ENCODE peak calls at places on chromosome 1, in five cellular contexts. One of them, this sample, is unnamed. For H3K4me1, the result is how much of the 10 kb centered on the place peaks cover.

GRCh38 chr1:194709439-194709838 is 1523.0 kb upstream of the B3GALT2 start:
- DNase-seq in ovary: no peak
- DNase-seq in transverse colon: no peak
- DNase-seq in tibial nerve: no peak
- DNase-seq in vagina: no peak
- DNase-seq in this sample: no peak

GRCh38 chr1:155107309-155108283 is 20.1 kb upstream of the EFNA1 start:
- DNase-seq in ovary: no peak
- DNase-seq in tibial nerve: no peak
- DNase-seq in vagina: no peak
- DNase-seq in transverse colon: no peak
- DNase-seq in this sample: no peak

GRCh38 chr1:228018961-228019721 is 12.3 kb downstream of the WNT3A start:
- DNase-seq in tibial nerve: no peak
- DNase-seq in transverse colon: no peak
- DNase-seq in vagina: no peak
- DNase-seq in ovary: no peak
- DNase-seq in this sample: no peak

GRCh38 chr1:233909195-233909594 is 4.7 kb downstream of the SLC35F3 start:
- DNase-seq in vagina: no peak
- DNase-seq in ovary: no peak
- DNase-seq in tibial nerve: no peak
- DNase-seq in transverse colon: no peak
- DNase-seq in this sample: no peak

GRCh38 chr1:64514197-64514765 is 44.4 kb downstream of the CACHD1 start:
- DNase-seq in tibial nerve: no peak
- DNase-seq in ovary: no peak
- DNase-seq in vagina: no peak
- DNase-seq in transverse colon: no peak
- DNase-seq in this sample: no peak

GRCh38 chr1:27574871-27575831 is 28.8 kb downstream of the AHDC1 start:
- DNase-seq in tibial nerve: no peak
- DNase-seq in transverse colon: peak
- DNase-seq in ovary: peak
- DNase-seq in vagina: no peak
- DNase-seq in this sample: peak

GRCh38 chr1:178739285-178740045 is 14.4 kb downstream of the RALGPS2 start:
- DNase-seq in tibial nerve: no peak
- DNase-seq in vagina: no peak
- DNase-seq in ovary: no peak
- DNase-seq in transverse colon: no peak
- DNase-seq in this sample: no peak

GRCh38 chr1:24411963-24412362 is 1.6 kb downstream of the STPG1 start:
- DNase-seq in ovary: no peak
- DNase-seq in transverse colon: no peak
- DNase-seq in vagina: no peak
- DNase-seq in tibial nerve: no peak
- DNase-seq in this sample: no peak

GRCh38 chr1:46991083-46991923 is 32.2 kb upstream of the CYP4X1 start:
- DNase-seq in vagina: no peak
- DNase-seq in ovary: no peak
- DNase-seq in tibial nerve: no peak
- DNase-seq in transverse colon: no peak
- DNase-seq in this sample: no peak

GRCh38 chr1:100502052-100502792 is 35.7 kb upstream of the GPR88 start:
- DNase-seq in vagina: no peak
- DNase-seq in transverse colon: no peak
- DNase-seq in ovary: no peak
- DNase-seq in tibial nerve: no peak
- DNase-seq in this sample: no peak

GRCh38 chr1:200131551-200132125 is 104.1 kb downstream of the NR5A2 start:
- DNase-seq in ovary: no peak
- DNase-seq in tibial nerve: no peak
- DNase-seq in vagina: no peak
- DNase-seq in transverse colon: no peak
- DNase-seq in this sample: no peak

GRCh38 chr1:112387807-112388206 is 8.2 kb upstream of the CTTNBP2NL start:
- DNase-seq in vagina: no peak
- DNase-seq in ovary: no peak
- DNase-seq in transverse colon: no peak
- DNase-seq in tibial nerve: no peak
- DNase-seq in this sample: no peak

GRCh38 chr1:116586741-116587143 is 15.9 kb upstream of the CD58 start:
- DNase-seq in vagina: no peak
- DNase-seq in ovary: no peak
- DNase-seq in tibial nerve: no peak
- DNase-seq in transverse colon: no peak
- DNase-seq in this sample: no peak

GRCh38 chr1:114330451-114330983 is 176.8 kb upstream of the SYT6 start:
- DNase-seq in ovary: no peak
- DNase-seq in vagina: peak
- DNase-seq in transverse colon: peak
- DNase-seq in tibial nerve: no peak
- DNase-seq in this sample: no peak

GRCh38 chr1:83546863-83547262 is 452.1 kb downstream of the TTLL7 start:
- DNase-seq in ovary: no peak
- DNase-seq in tibial nerve: no peak
- DNase-seq in transverse colon: no peak
- DNase-seq in vagina: no peak
- DNase-seq in this sample: no peak

GRCh38 chr1:24362982-24363614 is 43.9 kb downstream of the GRHL3 start:
- DNase-seq in transverse colon: no peak
- DNase-seq in tibial nerve: no peak
- DNase-seq in vagina: no peak
- DNase-seq in ovary: no peak
- DNase-seq in this sample: no peak

GRCh38 chr1:205593967-205594366 is 37.8 kb downstream of the ELK4 start:
- DNase-seq in ovary: no peak
- DNase-seq in vagina: no peak
- DNase-seq in transverse colon: no peak
- DNase-seq in tibial nerve: no peak
- DNase-seq in this sample: no peak

GRCh38 chr1:61254629-61255323 is 172.4 kb downstream of the NFIA start:
- DNase-seq in vagina: no peak
- DNase-seq in tibial nerve: no peak
- DNase-seq in transverse colon: no peak
- DNase-seq in ovary: no peak
- DNase-seq in this sample: peak

GRCh38 chr1:95041491-95042165 is 31.1 kb downstream of the ALG14 start:
- DNase-seq in vagina: no peak
- DNase-seq in ovary: peak
- DNase-seq in transverse colon: peak
- DNase-seq in tibial nerve: no peak
- DNase-seq in this sample: peak

GRCh38 chr1:202805886-202806511 is 2.2 kb downstream of the KDM5B start:
- DNase-seq in tibial nerve: no peak
- DNase-seq in transverse colon: no peak
- DNase-seq in vagina: no peak
- DNase-seq in ovary: no peak
- DNase-seq in this sample: no peak

GRCh38 chr1:53104289-53104913 is 38.0 kb downstream of the SLC1A7 start:
- DNase-seq in tibial nerve: no peak
- DNase-seq in transverse colon: no peak
- DNase-seq in ovary: peak
- DNase-seq in vagina: no peak
- DNase-seq in this sample: no peak

GRCh38 chr1:12249181-12249580 is 19.4 kb downstream of the VPS13D start:
- DNase-seq in ovary: no peak
- DNase-seq in vagina: no peak
- DNase-seq in tibial nerve: no peak
- DNase-seq in transverse colon: no peak
- DNase-seq in this sample: no peak

GRCh38 chr1:245483247-245483646 is 328.5 kb downstream of the KIF26B start:
- DNase-seq in transverse colon: no peak
- DNase-seq in vagina: no peak
- DNase-seq in ovary: no peak
- DNase-seq in tibial nerve: no peak
- DNase-seq in this sample: no peak

GRCh38 chr1:109687641-109688499 is at the start of gene GSTM1:
- DNase-seq in ovary: no peak
- DNase-seq in transverse colon: peak
- DNase-seq in vagina: no peak
- DNase-seq in tibial nerve: no peak
- DNase-seq in this sample: no peak

GRCh38 chr1:1353389-1354151 is 4.4 kb upstream of the DVL1 start:
- DNase-seq in transverse colon: no peak
- DNase-seq in tibial nerve: no peak
- DNase-seq in vagina: no peak
- DNase-seq in ovary: no peak
- DNase-seq in this sample: no peak

GRCh38 chr1:1352784-1353388 is 3.7 kb upstream of the DVL1 start:
- DNase-seq in tibial nerve: no peak
- DNase-seq in transverse colon: no peak
- DNase-seq in vagina: no peak
- DNase-seq in ovary: no peak
- DNase-seq in this sample: no peak

GRCh38 chr1:1355376-1355775 is 3.0 kb downstream of the MXRA8 start:
- DNase-seq in transverse colon: no peak
- DNase-seq in tibial nerve: no peak
- DNase-seq in vagina: no peak
- DNase-seq in ovary: peak
- DNase-seq in this sample: peak

GRCh38 chr1:1356166-1356795 is 2.1 kb downstream of the MXRA8 start:
- DNase-seq in vagina: no peak
- DNase-seq in tibial nerve: no peak
- DNase-seq in ovary: no peak
- DNase-seq in transverse colon: no peak
- DNase-seq in this sample: no peak

GRCh38 chr1:1354271-1355247 is 3.8 kb downstream of the MXRA8 start:
- DNase-seq in tibial nerve: no peak
- DNase-seq in ovary: no peak
- DNase-seq in vagina: no peak
- DNase-seq in transverse colon: no peak
- DNase-seq in this sample: no peak
- H3K4me1 ChIP-seq in tibial nerve: half or more
- H3K4me1 ChIP-seq in ovary: under half
- H3K4me1 ChIP-seq in vagina: half or more
- H3K4me1 ChIP-seq in transverse colon: under half
- H3K4me1 ChIP-seq in this sample: under half

DNA sequence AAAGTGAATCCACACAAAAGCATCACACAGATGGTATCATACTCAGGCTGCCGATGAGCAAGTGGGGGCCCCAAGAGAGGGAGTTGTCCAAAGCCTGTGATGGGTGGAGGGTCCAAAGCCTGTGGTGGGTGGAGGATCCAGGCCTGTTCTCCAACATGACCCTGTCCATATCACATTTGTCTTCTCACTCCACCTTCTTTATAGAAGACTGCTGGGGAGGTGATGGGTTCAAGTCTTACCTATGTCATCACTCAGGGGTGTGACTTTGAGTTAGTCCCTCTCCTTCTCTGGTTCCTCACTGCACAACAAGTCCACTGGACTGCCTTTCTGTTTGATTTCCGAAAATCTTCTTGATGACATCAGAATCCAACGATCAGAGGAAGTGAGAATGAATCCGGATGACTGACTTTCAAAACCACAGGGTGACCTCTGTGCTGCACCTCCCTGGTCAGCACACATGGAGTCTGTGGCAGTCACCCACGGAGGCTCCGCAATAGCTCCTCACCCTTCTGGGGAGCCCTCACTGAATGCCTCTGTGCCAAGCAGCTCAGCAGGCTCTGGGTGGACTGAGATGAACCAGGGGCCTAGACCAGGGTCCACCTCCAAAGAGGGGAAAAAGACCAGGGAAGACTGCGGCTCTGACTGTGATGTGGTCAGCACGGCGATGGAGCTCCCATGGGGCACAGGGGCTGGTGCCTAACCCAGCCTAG is 166.8 kb downstream of the HIVEP3 start:
- DNase-seq in ovary: no peak
- DNase-seq in vagina: no peak
- DNase-seq in transverse colon: peak
- DNase-seq in tibial nerve: no peak
- DNase-seq in this sample: no peak
- TF ChIP-seq POLR2A in ovary: no peak
- TF ChIP-seq POLR2A in vagina: no peak
- TF ChIP-seq POLR2A in transverse colon: no peak
- TF ChIP-seq POLR2A in tibial nerve: no peak
- TF ChIP-seq POLR2A in this sample: no peak

GRCh38 chr1:44420535-44420934 is 15.5 kb downstream of the RNF220 start:
- DNase-seq in tibial nerve: no peak
- DNase-seq in transverse colon: no peak
- DNase-seq in ovary: no peak
- DNase-seq in vagina: no peak
- DNase-seq in this sample: no peak
- H3K4me1 ChIP-seq in tibial nerve: under half
- H3K4me1 ChIP-seq in transverse colon: under half
- H3K4me1 ChIP-seq in ovary: under half
- H3K4me1 ChIP-seq in vagina: under half
- H3K4me1 ChIP-seq in this sample: under half

DNA sequence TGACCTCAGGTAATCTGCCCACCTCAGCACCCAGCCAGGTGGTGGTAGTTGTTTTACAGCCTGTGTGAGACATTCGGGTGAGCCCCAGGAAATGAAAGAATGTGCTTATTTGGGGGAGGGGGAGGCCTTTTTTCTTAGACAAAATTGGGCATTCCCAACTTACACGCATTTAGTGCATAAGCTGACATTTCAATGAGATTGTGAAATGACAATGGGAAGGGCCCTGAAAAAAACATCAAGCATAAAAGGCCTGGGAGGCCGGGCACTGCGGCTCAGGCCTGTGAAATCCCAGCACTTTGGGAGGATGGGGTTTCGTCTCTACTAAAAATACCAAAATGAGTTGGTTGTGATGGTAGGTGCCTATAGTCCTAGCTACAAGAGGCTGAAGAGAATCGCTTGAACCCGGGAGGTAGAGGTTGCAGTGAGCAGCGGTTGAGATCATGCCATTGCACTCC is 5.0 kb downstream of the GAS5 start:
- DNase-seq in transverse colon: no peak
- DNase-seq in vagina: no peak
- DNase-seq in tibial nerve: no peak
- DNase-seq in ovary: no peak
- DNase-seq in this sample: no peak
- TF ChIP-seq POLR2A in transverse colon: no peak
- TF ChIP-seq POLR2A in vagina: no peak
- TF ChIP-seq POLR2A in tibial nerve: no peak
- TF ChIP-seq POLR2A in ovary: no peak
- TF ChIP-seq POLR2A in this sample: no peak

GRCh38 chr1:156497743-156498446 is 2.7 kb downstream of the MEF2D start:
- DNase-seq in tibial nerve: no peak
- DNase-seq in transverse colon: peak
- DNase-seq in ovary: peak
- DNase-seq in vagina: no peak
- DNase-seq in this sample: peak
- H3K4me1 ChIP-seq in tibial nerve: half or more
- H3K4me1 ChIP-seq in transverse colon: half or more
- H3K4me1 ChIP-seq in ovary: half or more
- H3K4me1 ChIP-seq in vagina: half or more
- H3K4me1 ChIP-seq in this sample: half or more